ENCODE peak calls at places on chromosomes 16 and 17, in nine cellular contexts. One of them, this sample, is unnamed.

GRCh38 chr16:84379008-84379730 is 10.8 kb downstream of the ATP2C2 start:
- DNase-seq in GM23338: no peak
- DNase-seq in AG10803: no peak
- DNase-seq in transverse colon: no peak
- DNase-seq in psoas muscle: no peak
- DNase-seq in left ventricle myocardium inferior: no peak
- DNase-seq in suprapubic skin: no peak
- DNase-seq in A549: no peak
- DNase-seq in Panc1: no peak
- DNase-seq in this sample: no peak

GRCh38 chr16:22220076-22220453 is 14.0 kb downstream of the EEF2K start:
- DNase-seq in GM23338: no peak
- DNase-seq in AG10803: peak
- DNase-seq in transverse colon: peak
- DNase-seq in psoas muscle: peak
- DNase-seq in left ventricle myocardium inferior: peak
- DNase-seq in suprapubic skin: no peak
- DNase-seq in A549: no peak
- DNase-seq in Panc1: no peak
- DNase-seq in this sample: peak

GRCh38 chr16:14505846-14506245 is 124.2 kb downstream of the PARN start:
- DNase-seq in GM23338: no peak
- DNase-seq in AG10803: peak
- DNase-seq in transverse colon: no peak
- DNase-seq in psoas muscle: no peak
- DNase-seq in left ventricle myocardium inferior: no peak
- DNase-seq in suprapubic skin: no peak
- DNase-seq in A549: peak
- DNase-seq in Panc1: no peak
- DNase-seq in this sample: peak

GRCh38 chr17:80872999-80873951 is 118.4 kb upstream of the CHMP6 start:
- DNase-seq in GM23338: peak
- DNase-seq in AG10803: no peak
- DNase-seq in transverse colon: peak
- DNase-seq in psoas muscle: peak
- DNase-seq in left ventricle myocardium inferior: peak
- DNase-seq in suprapubic skin: peak
- DNase-seq in A549: peak
- DNase-seq in Panc1: no peak
- DNase-seq in this sample: no peak

GRCh38 chr16:9647981-9648701 is 534.1 kb downstream of the GRIN2A start:
- DNase-seq in GM23338: peak
- DNase-seq in AG10803: peak
- DNase-seq in transverse colon: no peak
- DNase-seq in psoas muscle: no peak
- DNase-seq in left ventricle myocardium inferior: no peak
- DNase-seq in suprapubic skin: no peak
- DNase-seq in A549: peak
- DNase-seq in Panc1: peak
- DNase-seq in this sample: peak

GRCh38 chr16:81263470-81264200 is 25.1 kb downstream of the BCO1 start:
- DNase-seq in GM23338: peak
- DNase-seq in AG10803: no peak
- DNase-seq in transverse colon: no peak
- DNase-seq in psoas muscle: no peak
- DNase-seq in left ventricle myocardium inferior: no peak
- DNase-seq in suprapubic skin: no peak
- DNase-seq in A549: no peak
- DNase-seq in Panc1: no peak
- DNase-seq in this sample: peak

GRCh38 chr17:30375661-30376060 is 3.1 kb upstream of the CPD start:
- DNase-seq in GM23338: no peak
- DNase-seq in AG10803: no peak
- DNase-seq in transverse colon: no peak
- DNase-seq in psoas muscle: no peak
- DNase-seq in left ventricle myocardium inferior: no peak
- DNase-seq in suprapubic skin: no peak
- DNase-seq in A549: no peak
- DNase-seq in Panc1: no peak
- DNase-seq in this sample: no peak

GRCh38 chr17:76912585-76912984 is 44.4 kb downstream of the MGAT5B start:
- DNase-seq in GM23338: no peak
- DNase-seq in AG10803: no peak
- DNase-seq in transverse colon: no peak
- DNase-seq in psoas muscle: no peak
- DNase-seq in left ventricle myocardium inferior: no peak
- DNase-seq in suprapubic skin: no peak
- DNase-seq in A549: no peak
- DNase-seq in Panc1: no peak
- DNase-seq in this sample: no peak

GRCh38 chr16:63978240-63978639 is 1143.6 kb downstream of the CDH11 start:
- DNase-seq in GM23338: peak
- DNase-seq in AG10803: no peak
- DNase-seq in transverse colon: no peak
- DNase-seq in psoas muscle: no peak
- DNase-seq in left ventricle myocardium inferior: no peak
- DNase-seq in suprapubic skin: no peak
- DNase-seq in A549: no peak
- DNase-seq in Panc1: no peak
- DNase-seq in this sample: no peak

GRCh38 chr16:63982156-63982555 is 1139.7 kb downstream of the CDH11 start:
- DNase-seq in GM23338: peak
- DNase-seq in AG10803: no peak
- DNase-seq in transverse colon: no peak
- DNase-seq in psoas muscle: no peak
- DNase-seq in left ventricle myocardium inferior: no peak
- DNase-seq in suprapubic skin: no peak
- DNase-seq in A549: no peak
- DNase-seq in Panc1: no peak
- DNase-seq in this sample: no peak

GRCh38 chr16:63976345-63976744 is 1145.5 kb downstream of the CDH11 start:
- DNase-seq in GM23338: no peak
- DNase-seq in AG10803: no peak
- DNase-seq in transverse colon: no peak
- DNase-seq in psoas muscle: no peak
- DNase-seq in left ventricle myocardium inferior: no peak
- DNase-seq in suprapubic skin: no peak
- DNase-seq in A549: no peak
- DNase-seq in Panc1: no peak
- DNase-seq in this sample: no peak

GRCh38 chr16:63983401-63983800 is 1138.5 kb downstream of the CDH11 start:
- DNase-seq in GM23338: peak
- DNase-seq in AG10803: no peak
- DNase-seq in transverse colon: no peak
- DNase-seq in psoas muscle: no peak
- DNase-seq in left ventricle myocardium inferior: no peak
- DNase-seq in suprapubic skin: no peak
- DNase-seq in A549: no peak
- DNase-seq in Panc1: no peak
- DNase-seq in this sample: no peak

DNA sequence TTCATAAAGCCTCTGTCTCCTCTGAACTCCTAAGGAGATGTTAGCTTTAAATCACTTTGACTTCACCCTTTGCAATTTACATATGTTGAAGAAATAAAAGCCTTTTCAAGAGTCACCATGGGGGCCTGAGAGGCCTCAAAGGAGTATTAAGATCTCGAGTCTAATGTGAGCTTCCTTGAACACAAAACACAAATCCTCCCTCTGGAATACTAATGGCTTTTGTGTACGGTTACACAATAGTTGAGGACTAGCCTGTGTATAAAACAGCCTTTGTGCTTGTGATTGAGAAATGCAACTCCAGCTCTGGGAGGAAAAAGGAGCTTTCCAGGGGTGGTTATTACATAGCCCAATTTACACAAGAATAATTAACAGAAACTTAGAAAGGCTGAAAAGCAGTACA is 1140.2 kb downstream of the CDH11 start:
- DNase-seq in GM23338: peak
- DNase-seq in AG10803: no peak
- DNase-seq in transverse colon: no peak
- DNase-seq in psoas muscle: no peak
- DNase-seq in left ventricle myocardium inferior: no peak
- DNase-seq in suprapubic skin: no peak
- DNase-seq in A549: no peak
- DNase-seq in Panc1: no peak
- DNase-seq in this sample: no peak
- H3K4me3 ChIP-seq in GM23338: peak
- H3K4me3 ChIP-seq in AG10803: no peak
- H3K4me3 ChIP-seq in transverse colon: no peak
- H3K4me3 ChIP-seq in psoas muscle: no peak
- H3K4me3 ChIP-seq in left ventricle myocardium inferior: no peak
- H3K4me3 ChIP-seq in suprapubic skin: no peak
- H3K4me3 ChIP-seq in A549: no peak
- H3K4me3 ChIP-seq in Panc1: no peak
- H3K4me3 ChIP-seq in this sample: no peak

GRCh38 chr16:88556294-88556988 is 13.8 kb upstream of the ZC3H18 start:
- DNase-seq in GM23338: no peak
- DNase-seq in AG10803: no peak
- DNase-seq in transverse colon: peak
- DNase-seq in psoas muscle: no peak
- DNase-seq in left ventricle myocardium inferior: no peak
- DNase-seq in suprapubic skin: no peak
- DNase-seq in A549: no peak
- DNase-seq in Panc1: no peak
- DNase-seq in this sample: no peak

GRCh38 chr16:88566158-88566557 is 4.0 kb upstream of the ZC3H18 start:
- DNase-seq in GM23338: peak
- DNase-seq in AG10803: peak
- DNase-seq in transverse colon: no peak
- DNase-seq in psoas muscle: no peak
- DNase-seq in left ventricle myocardium inferior: no peak
- DNase-seq in suprapubic skin: no peak
- DNase-seq in A549: no peak
- DNase-seq in Panc1: no peak
- DNase-seq in this sample: peak

GRCh38 chr16:88560722-88561484 is 9.3 kb upstream of the ZC3H18 start:
- DNase-seq in GM23338: peak
- DNase-seq in AG10803: peak
- DNase-seq in transverse colon: no peak
- DNase-seq in psoas muscle: no peak
- DNase-seq in left ventricle myocardium inferior: no peak
- DNase-seq in suprapubic skin: no peak
- DNase-seq in A549: no peak
- DNase-seq in Panc1: no peak
- DNase-seq in this sample: peak

GRCh38 chr16:88558457-88559442 is 11.5 kb upstream of the ZC3H18 start:
- DNase-seq in GM23338: peak
- DNase-seq in AG10803: peak
- DNase-seq in transverse colon: peak
- DNase-seq in psoas muscle: peak
- DNase-seq in left ventricle myocardium inferior: peak
- DNase-seq in suprapubic skin: no peak
- DNase-seq in A549: peak
- DNase-seq in Panc1: no peak
- DNase-seq in this sample: peak

GRCh38 chr16:88561485-88562369 is 8.5 kb upstream of the ZC3H18 start:
- DNase-seq in GM23338: peak
- DNase-seq in AG10803: peak
- DNase-seq in transverse colon: peak
- DNase-seq in psoas muscle: peak
- DNase-seq in left ventricle myocardium inferior: no peak
- DNase-seq in suprapubic skin: no peak
- DNase-seq in A549: peak
- DNase-seq in Panc1: no peak
- DNase-seq in this sample: peak
- TF ChIP-seq CTCF in GM23338: peak
- TF ChIP-seq CTCF in AG10803: peak
- TF ChIP-seq CTCF in transverse colon: peak
- TF ChIP-seq CTCF in psoas muscle: peak
- TF ChIP-seq CTCF in left ventricle myocardium inferior: peak
- TF ChIP-seq CTCF in suprapubic skin: peak
- TF ChIP-seq CTCF in A549: peak
- TF ChIP-seq CTCF in Panc1: peak
- TF ChIP-seq CTCF in this sample: peak

DNA sequence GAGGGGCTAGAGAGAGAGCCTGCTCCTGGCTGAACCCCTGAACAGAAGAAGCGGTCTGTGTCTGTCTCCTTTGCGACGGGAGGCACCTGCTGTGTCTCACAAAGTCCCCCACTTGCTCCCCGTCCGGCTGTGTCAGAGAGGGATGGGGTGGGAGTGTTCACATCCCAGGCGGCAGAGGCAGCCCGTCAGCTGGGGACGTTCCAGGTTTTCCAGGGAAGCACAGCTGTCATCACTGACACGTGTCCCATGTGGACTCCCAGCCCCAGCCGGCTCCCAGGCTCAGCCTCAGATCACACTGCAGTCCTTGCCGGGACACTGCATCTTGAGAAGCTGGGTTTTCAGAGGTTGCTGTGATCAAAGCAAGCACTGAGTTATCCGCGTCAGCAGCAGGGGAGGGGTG is 1.6 kb downstream of the TELO2 start:
- DNase-seq in GM23338: no peak
- DNase-seq in AG10803: peak
- DNase-seq in transverse colon: no peak
- DNase-seq in psoas muscle: peak
- DNase-seq in left ventricle myocardium inferior: peak
- DNase-seq in suprapubic skin: peak
- DNase-seq in A549: no peak
- DNase-seq in Panc1: no peak
- DNase-seq in this sample: peak
- H3K4me3 ChIP-seq in GM23338: peak
- H3K4me3 ChIP-seq in AG10803: peak
- H3K4me3 ChIP-seq in transverse colon: peak
- H3K4me3 ChIP-seq in psoas muscle: peak
- H3K4me3 ChIP-seq in left ventricle myocardium inferior: peak
- H3K4me3 ChIP-seq in suprapubic skin: peak
- H3K4me3 ChIP-seq in A549: peak
- H3K4me3 ChIP-seq in Panc1: peak
- H3K4me3 ChIP-seq in this sample: peak

GRCh38 chr17:40191237-40192208 is 14.3 kb downstream of the RAPGEFL1 start:
- DNase-seq in GM23338: peak
- DNase-seq in AG10803: peak
- DNase-seq in transverse colon: peak
- DNase-seq in psoas muscle: peak
- DNase-seq in left ventricle myocardium inferior: peak
- DNase-seq in suprapubic skin: peak
- DNase-seq in A549: peak
- DNase-seq in Panc1: no peak
- DNase-seq in this sample: peak

GRCh38 chr17:40192961-40193360 is 15.7 kb downstream of the RAPGEFL1 start:
- DNase-seq in GM23338: no peak
- DNase-seq in AG10803: no peak
- DNase-seq in transverse colon: no peak
- DNase-seq in psoas muscle: no peak
- DNase-seq in left ventricle myocardium inferior: no peak
- DNase-seq in suprapubic skin: no peak
- DNase-seq in A549: no peak
- DNase-seq in Panc1: no peak
- DNase-seq in this sample: no peak

GRCh38 chr17:40187238-40187637 is 10.0 kb downstream of the RAPGEFL1 start:
- DNase-seq in GM23338: no peak
- DNase-seq in AG10803: no peak
- DNase-seq in transverse colon: no peak
- DNase-seq in psoas muscle: no peak
- DNase-seq in left ventricle myocardium inferior: no peak
- DNase-seq in suprapubic skin: no peak
- DNase-seq in A549: no peak
- DNase-seq in Panc1: no peak
- DNase-seq in this sample: no peak

GRCh38 chr17:40188694-40189093 is 11.4 kb downstream of the RAPGEFL1 start:
- DNase-seq in GM23338: no peak
- DNase-seq in AG10803: no peak
- DNase-seq in transverse colon: no peak
- DNase-seq in psoas muscle: no peak
- DNase-seq in left ventricle myocardium inferior: no peak
- DNase-seq in suprapubic skin: no peak
- DNase-seq in A549: no peak
- DNase-seq in Panc1: no peak
- DNase-seq in this sample: no peak

GRCh38 chr17:40190197-40191021 is 13.1 kb downstream of the RAPGEFL1 start:
- DNase-seq in GM23338: peak
- DNase-seq in AG10803: no peak
- DNase-seq in transverse colon: no peak
- DNase-seq in psoas muscle: no peak
- DNase-seq in left ventricle myocardium inferior: no peak
- DNase-seq in suprapubic skin: no peak
- DNase-seq in A549: peak
- DNase-seq in Panc1: no peak
- DNase-seq in this sample: no peak
- TF ChIP-seq CTCF in GM23338: peak
- TF ChIP-seq CTCF in AG10803: peak
- TF ChIP-seq CTCF in transverse colon: no peak
- TF ChIP-seq CTCF in psoas muscle: peak
- TF ChIP-seq CTCF in left ventricle myocardium inferior: no peak
- TF ChIP-seq CTCF in suprapubic skin: no peak
- TF ChIP-seq CTCF in A549: peak
- TF ChIP-seq CTCF in Panc1: no peak
- TF ChIP-seq CTCF in this sample: peak